ENCODE peak calls at places on chromosomes 12 and 14, in seven cellular contexts. One of them, this sample, is unnamed.

GRCh38 chr14:32710351-32711102 is 228.2 kb upstream of the NPAS3 start:
- DNase-seq in body of pancreas: no peak
- DNase-seq in lower leg skin: no peak
- DNase-seq in cardiac fibroblast: peak
- DNase-seq in astrocyte: peak
- DNase-seq in A549: no peak
- DNase-seq in suprapubic skin: no peak
- DNase-seq in this sample: no peak

GRCh38 chr14:54312166-54312801 is 84.5 kb upstream of the CDKN3 start:
- DNase-seq in lower leg skin: no peak
- DNase-seq in suprapubic skin: no peak
- DNase-seq in body of pancreas: no peak
- DNase-seq in A549: peak
- DNase-seq in cardiac fibroblast: peak
- DNase-seq in astrocyte: peak
- DNase-seq in this sample: peak

GRCh38 chr14:76701981-76702380 is 59.3 kb upstream of the VASH1 start:
- DNase-seq in body of pancreas: no peak
- DNase-seq in astrocyte: no peak
- DNase-seq in lower leg skin: peak
- DNase-seq in suprapubic skin: no peak
- DNase-seq in cardiac fibroblast: no peak
- DNase-seq in A549: no peak
- DNase-seq in this sample: no peak

GRCh38 chr12:122203301-122203967 is at the start of gene B3GNT4:
- DNase-seq in cardiac fibroblast: peak
- DNase-seq in lower leg skin: peak
- DNase-seq in A549: peak
- DNase-seq in body of pancreas: peak
- DNase-seq in astrocyte: peak
- DNase-seq in suprapubic skin: no peak
- DNase-seq in this sample: no peak

GRCh38 chr14:47710581-47710980 is 35.2 kb upstream of the MDGA2 start:
- DNase-seq in lower leg skin: no peak
- DNase-seq in A549: no peak
- DNase-seq in astrocyte: no peak
- DNase-seq in suprapubic skin: no peak
- DNase-seq in cardiac fibroblast: no peak
- DNase-seq in body of pancreas: no peak
- DNase-seq in this sample: no peak

GRCh38 chr14:66509874-66510273 is 1.9 kb downstream of the GPHN start:
- DNase-seq in astrocyte: no peak
- DNase-seq in cardiac fibroblast: peak
- DNase-seq in lower leg skin: no peak
- DNase-seq in A549: no peak
- DNase-seq in suprapubic skin: no peak
- DNase-seq in body of pancreas: no peak
- DNase-seq in this sample: no peak

GRCh38 chr12:85279449-85280137 is 427 bp upstream of the ALX1 start:
- DNase-seq in A549: no peak
- DNase-seq in lower leg skin: no peak
- DNase-seq in body of pancreas: no peak
- DNase-seq in suprapubic skin: no peak
- DNase-seq in astrocyte: no peak
- DNase-seq in cardiac fibroblast: no peak
- DNase-seq in this sample: no peak

GRCh38 chr12:22856120-22856699 is 231.2 kb downstream of the ETNK1 start:
- DNase-seq in body of pancreas: no peak
- DNase-seq in astrocyte: peak
- DNase-seq in cardiac fibroblast: peak
- DNase-seq in lower leg skin: no peak
- DNase-seq in A549: peak
- DNase-seq in suprapubic skin: no peak
- DNase-seq in this sample: no peak

GRCh38 chr12:91419809-91420208 is 237.2 kb upstream of the DCN start:
- DNase-seq in cardiac fibroblast: no peak
- DNase-seq in astrocyte: no peak
- DNase-seq in body of pancreas: no peak
- DNase-seq in suprapubic skin: no peak
- DNase-seq in lower leg skin: no peak
- DNase-seq in A549: no peak
- DNase-seq in this sample: no peak

GRCh38 chr14:103530390-103530789 is 1.4 kb downstream of the TRMT61A start:
- DNase-seq in lower leg skin: no peak
- DNase-seq in astrocyte: no peak
- DNase-seq in body of pancreas: no peak
- DNase-seq in cardiac fibroblast: no peak
- DNase-seq in suprapubic skin: no peak
- DNase-seq in A549: no peak
- DNase-seq in this sample: no peak

GRCh38 chr12:67355428-67356385 is 86.5 kb downstream of the CAND1 start:
- DNase-seq in cardiac fibroblast: peak
- DNase-seq in suprapubic skin: no peak
- DNase-seq in lower leg skin: no peak
- DNase-seq in body of pancreas: peak
- DNase-seq in A549: peak
- DNase-seq in astrocyte: peak
- DNase-seq in this sample: no peak

GRCh38 chr12:15206338-15206737 is 14.9 kb downstream of the RERG start:
- DNase-seq in cardiac fibroblast: no peak
- DNase-seq in suprapubic skin: no peak
- DNase-seq in body of pancreas: no peak
- DNase-seq in A549: no peak
- DNase-seq in astrocyte: no peak
- DNase-seq in lower leg skin: no peak
- DNase-seq in this sample: no peak

GRCh38 chr12:100995771-100996170 is 201.2 kb downstream of the ANO4 start:
- DNase-seq in cardiac fibroblast: no peak
- DNase-seq in suprapubic skin: no peak
- DNase-seq in astrocyte: peak
- DNase-seq in body of pancreas: no peak
- DNase-seq in A549: no peak
- DNase-seq in lower leg skin: no peak
- DNase-seq in this sample: no peak

GRCh38 chr14:91177073-91177796 is 63.4 kb downstream of the DGLUCY start:
- DNase-seq in cardiac fibroblast: peak
- DNase-seq in A549: peak
- DNase-seq in body of pancreas: peak
- DNase-seq in suprapubic skin: no peak
- DNase-seq in lower leg skin: peak
- DNase-seq in astrocyte: peak
- DNase-seq in this sample: peak

GRCh38 chr12:128830505-128830893 is 6.7 kb upstream of the SLC15A4 start:
- DNase-seq in astrocyte: no peak
- DNase-seq in A549: no peak
- DNase-seq in cardiac fibroblast: no peak
- DNase-seq in body of pancreas: no peak
- DNase-seq in lower leg skin: no peak
- DNase-seq in suprapubic skin: no peak
- DNase-seq in this sample: no peak

GRCh38 chr12:126362490-126362889 is 1297.3 kb downstream of the AACS start:
- DNase-seq in A549: no peak
- DNase-seq in astrocyte: no peak
- DNase-seq in suprapubic skin: no peak
- DNase-seq in lower leg skin: no peak
- DNase-seq in body of pancreas: no peak
- DNase-seq in cardiac fibroblast: peak
- DNase-seq in this sample: no peak

GRCh38 chr12:66746489-66747201 is 67.8 kb upstream of the GRIP1 start:
- DNase-seq in A549: no peak
- DNase-seq in suprapubic skin: no peak
- DNase-seq in cardiac fibroblast: no peak
- DNase-seq in lower leg skin: no peak
- DNase-seq in body of pancreas: no peak
- DNase-seq in astrocyte: no peak
- DNase-seq in this sample: no peak

GRCh38 chr14:104140463-104141331 is 2.3 kb downstream of the KIF26A start:
- DNase-seq in suprapubic skin: no peak
- DNase-seq in A549: no peak
- DNase-seq in astrocyte: no peak
- DNase-seq in lower leg skin: peak
- DNase-seq in body of pancreas: peak
- DNase-seq in cardiac fibroblast: no peak
- DNase-seq in this sample: no peak

GRCh38 chr12:77553976-77554619 is 276.6 kb upstream of the NAV3 start:
- DNase-seq in A549: no peak
- DNase-seq in suprapubic skin: no peak
- DNase-seq in body of pancreas: no peak
- DNase-seq in astrocyte: no peak
- DNase-seq in cardiac fibroblast: no peak
- DNase-seq in lower leg skin: no peak
- DNase-seq in this sample: no peak

GRCh38 chr14:67532998-67533753 is at the start of gene PLEKHH1:
- DNase-seq in astrocyte: peak
- DNase-seq in cardiac fibroblast: peak
- DNase-seq in body of pancreas: peak
- DNase-seq in A549: peak
- DNase-seq in lower leg skin: peak
- DNase-seq in suprapubic skin: peak
- DNase-seq in this sample: no peak

GRCh38 chr14:85423889-85424288 is 106.1 kb upstream of the FLRT2 start:
- DNase-seq in A549: no peak
- DNase-seq in body of pancreas: no peak
- DNase-seq in suprapubic skin: no peak
- DNase-seq in astrocyte: no peak
- DNase-seq in cardiac fibroblast: no peak
- DNase-seq in lower leg skin: no peak
- DNase-seq in this sample: no peak

GRCh38 chr12:56221233-56221756 is 427 bp downstream of the RNF41 start:
- DNase-seq in astrocyte: peak
- DNase-seq in body of pancreas: peak
- DNase-seq in cardiac fibroblast: peak
- DNase-seq in A549: peak
- DNase-seq in lower leg skin: peak
- DNase-seq in suprapubic skin: peak
- DNase-seq in this sample: no peak

GRCh38 chr12:110253176-110253575 is 27.9 kb upstream of the ATP2A2 start:
- DNase-seq in lower leg skin: peak
- DNase-seq in A549: no peak
- DNase-seq in cardiac fibroblast: peak
- DNase-seq in astrocyte: no peak
- DNase-seq in body of pancreas: peak
- DNase-seq in suprapubic skin: no peak
- DNase-seq in this sample: no peak

GRCh38 chr14:45135181-45135580 is 549 bp upstream of the FANCM start:
- DNase-seq in lower leg skin: no peak
- DNase-seq in A549: no peak
- DNase-seq in suprapubic skin: no peak
- DNase-seq in astrocyte: peak
- DNase-seq in body of pancreas: no peak
- DNase-seq in cardiac fibroblast: no peak
- DNase-seq in this sample: no peak

GRCh38 chr12:114933428-114934160 is 249.6 kb upstream of the TBX3 start:
- DNase-seq in cardiac fibroblast: peak
- DNase-seq in suprapubic skin: no peak
- DNase-seq in body of pancreas: no peak
- DNase-seq in A549: peak
- DNase-seq in astrocyte: peak
- DNase-seq in lower leg skin: no peak
- DNase-seq in this sample: peak

GRCh38 chr12:118053071-118053985 is 7.7 kb downstream of the WSB2 start:
- DNase-seq in lower leg skin: no peak
- DNase-seq in cardiac fibroblast: peak
- DNase-seq in body of pancreas: no peak
- DNase-seq in astrocyte: no peak
- DNase-seq in A549: no peak
- DNase-seq in suprapubic skin: no peak
- DNase-seq in this sample: no peak
- H3K4me3 ChIP-seq in lower leg skin: no peak
- H3K4me3 ChIP-seq in cardiac fibroblast: no peak
- H3K4me3 ChIP-seq in body of pancreas: no peak
- H3K4me3 ChIP-seq in astrocyte: no peak
- H3K4me3 ChIP-seq in A549: no peak
- H3K4me3 ChIP-seq in suprapubic skin: no peak
- H3K4me3 ChIP-seq in this sample: no peak

GRCh38 chr12:119642986-119643385 is 24.9 kb upstream of the PRKAB1 start:
- DNase-seq in cardiac fibroblast: no peak
- DNase-seq in suprapubic skin: no peak
- DNase-seq in astrocyte: no peak
- DNase-seq in lower leg skin: no peak
- DNase-seq in body of pancreas: no peak
- DNase-seq in A549: no peak
- DNase-seq in this sample: no peak
- TF ChIP-seq CTCF in cardiac fibroblast: peak
- TF ChIP-seq CTCF in suprapubic skin: no peak
- TF ChIP-seq CTCF in astrocyte: no peak
- TF ChIP-seq CTCF in lower leg skin: no peak
- TF ChIP-seq CTCF in body of pancreas: no peak
- TF ChIP-seq CTCF in A549: no peak
- TF ChIP-seq CTCF in this sample: no peak

DNA sequence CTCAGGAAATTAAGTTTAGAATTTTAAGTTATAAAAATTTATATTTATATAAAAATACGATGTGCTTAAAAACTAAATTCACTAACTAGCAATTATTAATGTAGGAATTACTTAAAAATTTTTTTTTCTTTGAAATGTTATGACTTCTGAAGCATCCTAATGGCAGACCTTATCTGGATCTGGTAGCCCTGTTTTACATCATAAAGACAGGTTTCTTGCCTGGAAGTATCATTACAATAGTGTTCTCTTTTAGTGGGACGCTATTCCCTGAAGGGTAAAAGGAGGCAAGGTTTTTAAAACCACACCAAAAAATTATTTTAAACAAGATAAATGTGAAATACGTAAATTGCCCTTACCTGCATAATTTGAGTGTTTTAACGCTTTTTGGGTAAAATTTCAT is 2.1 kb downstream of the WDR20 start:
- DNase-seq in lower leg skin: no peak
- DNase-seq in A549: no peak
- DNase-seq in cardiac fibroblast: no peak
- DNase-seq in astrocyte: no peak
- DNase-seq in body of pancreas: no peak
- DNase-seq in suprapubic skin: no peak
- DNase-seq in this sample: no peak
- H3K4me3 ChIP-seq in lower leg skin: no peak
- H3K4me3 ChIP-seq in A549: no peak
- H3K4me3 ChIP-seq in cardiac fibroblast: no peak
- H3K4me3 ChIP-seq in astrocyte: no peak
- H3K4me3 ChIP-seq in body of pancreas: no peak
- H3K4me3 ChIP-seq in suprapubic skin: no peak
- H3K4me3 ChIP-seq in this sample: no peak

GRCh38 chr14:55707365-55707804 is 127.4 kb downstream of the KTN1 start:
- DNase-seq in astrocyte: peak
- DNase-seq in body of pancreas: no peak
- DNase-seq in lower leg skin: no peak
- DNase-seq in suprapubic skin: no peak
- DNase-seq in A549: peak
- DNase-seq in cardiac fibroblast: peak
- DNase-seq in this sample: no peak
- TF ChIP-seq CTCF in astrocyte: peak
- TF ChIP-seq CTCF in body of pancreas: peak
- TF ChIP-seq CTCF in lower leg skin: no peak
- TF ChIP-seq CTCF in suprapubic skin: peak
- TF ChIP-seq CTCF in A549: peak
- TF ChIP-seq CTCF in cardiac fibroblast: peak
- TF ChIP-seq CTCF in this sample: peak

This sample was measured in BJ.